ENCODE peak calls at places on chromosomes 11 and 22, in ten cellular contexts. P is activated CD4-positive, alpha-beta T cell treated with anti-CD3 and anti-CD28 coated beads for 1 hour; C is HT1080; Q is fibroblast of the aortic adventitia; W is hypothalamus; X is DMS153; R is H54; Y is AG20443; A is aorta; U is MCF 10A. N is an unnamed sample.

GRCh38 chr11:67605231-67606011 is 1.3 kb upstream of the NDUFV1 start:
- DNase-seq in R (no peak), U (no peak), X (no peak), Y (no peak), C (no peak), Q (no peak), P (no peak), A (no peak), W (no peak), N (no peak)

GRCh38 chr22:22248878-22249277 is 4.3 kb downstream of the VPREB1 start:
- DNase-seq in C (no peak), Y (no peak), R (no peak), U (no peak), X (peak), P (no peak), W (no peak), Q (no peak), A (no peak), N (peak)

GRCh38 chr22:50169181-50169759 is 1.3 kb upstream of the PANX2 start:
- DNase-seq in P (no peak), X (no peak), W (no peak), Q (no peak), A (no peak), U (no peak), Y (no peak), R (no peak), C (no peak), N (no peak)

GRCh38 chr22:25159028-25159427 is 40.6 kb upstream of the CRYBB3 start:
- DNase-seq in P (no peak), Y (peak), R (peak), C (peak), A (no peak), U (peak), W (no peak), X (no peak), Q (no peak), N (no peak)

GRCh38 chr11:109123811-109124787 is 297.9 kb upstream of the C11orf87 start:
- DNase-seq in P (no peak), R (peak), U (no peak), X (no peak), Q (peak), A (peak), C (no peak), W (no peak), Y (peak), N (no peak)

GRCh38 chr11:133441964-133442660 is 90.2 kb downstream of the OPCML start:
- DNase-seq in P (no peak), C (no peak), A (no peak), R (no peak), W (no peak), Y (no peak), U (no peak), Q (no peak), X (no peak), N (no peak)

GRCh38 chr11:65125197-65126056 is 3.3 kb downstream of the MRPL49 start:
- DNase-seq in W (no peak), C (no peak), P (no peak), Q (no peak), A (no peak), X (no peak), R (no peak), U (no peak), Y (no peak), N (no peak)

GRCh38 chr11:101860694-101861371 is 54.0 kb upstream of the CEP126 start:
- DNase-seq in U (peak), C (peak), P (no peak), R (peak), Y (peak), W (no peak), A (no peak), Q (peak), X (peak), N (peak)

GRCh38 chr22:44823806-44824205 is 71.4 kb downstream of the ARHGAP8 start:
- DNase-seq in A (peak), R (no peak), Y (no peak), Q (no peak), U (no peak), W (no peak), P (no peak), X (no peak), C (no peak), N (no peak)

GRCh38 chr11:36385121-36385530 is 89.0 kb downstream of the PRR5L start:
- DNase-seq in Y (no peak), P (no peak), U (peak), X (no peak), W (no peak), C (no peak), A (no peak), Q (peak), R (no peak), N (no peak)

GRCh38 chr11:27055065-27055682 is 14.6 kb downstream of the BBOX1 start:
- DNase-seq in R (no peak), U (no peak), P (no peak), Y (no peak), Q (peak), A (no peak), W (no peak), X (peak), C (peak), N (no peak)